ENCODE peak calls at places on chromosomes 7 and 10, in seven cellular contexts. P is SK-N-SH, F is BE2C, T is fibroblast of lung, E is sigmoid colon, O is heart right ventricle, C is fibroblast of villous mesenchyme. K is an unnamed sample.

GRCh38 chr10:77391605-77392235 is 245.9 kb downstream of the KCNMA1 start:
- DNase-seq in P (peak; percentile 66), F (peak; percentile 86), T (peak; percentile 90), E (peak; percentile 92), O (peak; percentile 60), C (peak; percentile 86), K (peak; percentile 88)

GRCh38 chr7:127844707-127845331 is 186.4 kb downstream of the LRRC4 start:
- DNase-seq in P (no peak), F (peak; percentile 46), T (peak; percentile 23), E (peak; percentile 78), O (peak; percentile 18), C (peak; percentile 27), K (peak; percentile 49)

GRCh38 chr10:101693701-101694055 is 1.3 kb downstream of the FBXW4 start:
- DNase-seq in P (peak; percentile 64), F (peak; percentile 46), T (peak; percentile 71), E (no peak), O (no peak), C (peak; percentile 61), K (peak; percentile 56)

GRCh38 chr10:50322075-50322474 is 70.8 kb upstream of the ASAH2 start:
- DNase-seq in P (no peak), F (no peak), T (peak; percentile 72), E (no peak), O (no peak), C (peak; percentile 64), K (peak; percentile 45)

GRCh38 chr7:83149466-83149865 is 13.2 kb downstream of the PCLO start:
- DNase-seq in P (no peak), F (no peak), T (peak; percentile 24), E (no peak), O (no peak), C (no peak), K (peak; percentile 63)

GRCh38 chr10:130531312-130531711 is 395.1 kb downstream of the GLRX3 start:
- DNase-seq in P (no peak), F (no peak), T (no peak), E (no peak), O (no peak), C (no peak), K (no peak)

GRCh38 chr10:69715899-69716606 is 85.7 kb upstream of the COL13A1 start:
- DNase-seq in P (no peak), F (no peak), T (no peak), E (no peak), O (no peak), C (no peak), K (no peak)

GRCh38 chr10:116163308-116163707 is 109.7 kb downstream of the GFRA1 start:
- DNase-seq in P (no peak), F (no peak), T (no peak), E (no peak), O (no peak), C (no peak), K (no peak)

GRCh38 chr7:8063706-8064297 is 95.2 kb downstream of the GLCCI1 start:
- DNase-seq in P (no peak), F (no peak), T (peak; percentile 43), E (no peak), O (no peak), C (peak; percentile 72), K (peak; percentile 5)

GRCh38 chr10:68088744-68089143 is 13.7 kb upstream of the HERC4 start:
- DNase-seq in P (no peak), F (no peak), T (peak; percentile 60), E (no peak), O (no peak), C (peak; percentile 62), K (peak; percentile 61)

GRCh38 chr10:5147255-5147980 is 37.5 kb downstream of the AKR1C8 start:
- DNase-seq in P (no peak), F (no peak), T (no peak), E (no peak), O (no peak), C (no peak), K (peak; percentile 4)

GRCh38 chr10:103884681-103885139 is 29.3 kb upstream of the SH3PXD2A start:
- DNase-seq in P (peak; percentile 68), F (peak; percentile 46), T (peak; percentile 76), E (no peak), O (no peak), C (peak; percentile 60), K (peak; percentile 72)

GRCh38 chr10:49280001-49280408 is 19.0 kb upstream of the C10orf71 start:
- DNase-seq in P (no peak), F (no peak), T (no peak), E (peak; percentile 59), O (no peak), C (no peak), K (peak; percentile 40)

GRCh38 chr10:5527332-5528200 is 2.8 kb downstream of the CALML3 start:
- DNase-seq in P (no peak), F (no peak), T (no peak), E (peak; percentile 59), O (no peak), C (no peak), K (no peak)

GRCh38 chr10:73591578-73591902 is 398 bp upstream of the USP54 start:
- DNase-seq in P (no peak), F (no peak), T (no peak), E (no peak), O (no peak), C (no peak), K (no peak)

GRCh38 chr7:155963356-155963755 is 151.1 kb upstream of the SHH start:
- DNase-seq in P (no peak), F (no peak), T (no peak), E (peak; percentile 45), O (no peak), C (no peak), K (no peak)

GRCh38 chr7:155961241-155962190 is 149.3 kb upstream of the SHH start:
- DNase-seq in P (no peak), F (no peak), T (no peak), E (peak; percentile 32), O (no peak), C (peak; percentile 6), K (peak; percentile 11)

GRCh38 chr7:155963771-155964195 is 151.5 kb upstream of the SHH start:
- DNase-seq in P (no peak), F (no peak), T (no peak), E (no peak), O (no peak), C (no peak), K (no peak)

GRCh38 chr7:155962968-155963300 is 150.7 kb upstream of the SHH start:
- DNase-seq in P (no peak), F (no peak), T (no peak), E (peak; percentile 42), O (no peak), C (no peak), K (no peak)

DNA sequence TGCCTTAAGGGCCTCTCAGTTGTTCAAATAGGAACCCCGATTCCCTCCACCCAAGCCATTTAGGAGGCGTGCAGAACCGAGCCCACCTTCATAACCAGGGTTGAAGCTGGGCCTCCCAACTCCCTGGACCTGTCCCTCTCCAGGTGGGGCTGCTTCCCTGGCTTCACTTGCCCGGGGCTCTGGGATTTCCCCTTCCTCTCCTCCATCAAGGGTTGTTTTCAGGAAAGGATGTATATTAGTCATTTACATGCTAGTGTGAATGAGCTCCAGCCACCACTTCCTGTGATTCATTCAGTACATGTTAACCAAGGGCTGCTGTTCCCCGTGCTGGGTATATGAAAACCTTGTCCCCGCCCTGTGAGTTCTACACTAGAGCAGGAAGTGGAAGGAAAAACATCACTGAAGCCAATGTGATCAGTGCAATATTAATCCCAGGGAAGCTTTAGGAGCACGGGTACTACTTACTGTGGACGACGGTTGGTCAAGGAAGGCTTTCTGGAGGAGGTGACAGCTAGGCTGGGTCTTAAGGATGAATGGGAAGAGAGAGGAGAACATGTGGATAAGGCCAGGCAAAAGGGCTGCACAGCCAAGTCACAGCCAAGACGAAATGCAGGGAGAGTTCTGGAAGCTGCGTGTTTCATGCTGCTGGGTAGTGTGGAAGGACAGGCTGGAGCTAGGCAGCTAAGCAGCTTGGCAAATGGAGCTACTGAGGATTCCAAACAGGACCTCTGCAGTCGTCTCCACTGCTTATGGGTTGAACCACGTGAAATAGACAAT is 150.1 kb upstream of the SHH start:
- DNase-seq in P (no peak), F (no peak), T (peak; percentile 42), E (peak; percentile 26), O (no peak), C (no peak), K (peak; percentile 45)
- H3K4me3 ChIP-seq in P (peak overlapping the region; percentile 36), F (no peak overlapping the region), T (no peak overlapping the region), E (no peak overlapping the region), O (no peak overlapping the region), C (no peak overlapping the region), K (no peak overlapping the region)

GRCh38 chr10:126101744-126102143 is 205.4 kb downstream of the FANK1 start:
- DNase-seq in P (no peak), F (no peak), T (no peak), E (no peak), O (no peak), C (no peak), K (no peak)
- TF ChIP-seq CTCF in P (no peak), F (no peak), T (no peak), E (no peak), O (no peak), C (no peak), K (no peak)

GRCh38 chr7:95395755-95396135 is 430 bp downstream of the PON3 start:
- DNase-seq in P (no peak), F (no peak), T (no peak), E (no peak), O (no peak), C (no peak), K (no peak)

GRCh38 chr7:95397381-95397780 is 1.2 kb upstream of the PON3 start:
- DNase-seq in P (no peak), F (no peak), T (no peak), E (no peak), O (no peak), C (no peak), K (no peak)

GRCh38 chr7:95398155-95398940 is 2.2 kb upstream of the PON3 start:
- DNase-seq in P (no peak), F (no peak), T (no peak), E (no peak), O (no peak), C (no peak), K (no peak)

GRCh38 chr7:95394370-95394769 is 1.8 kb downstream of the PON3 start:
- DNase-seq in P (no peak), F (no peak), T (no peak), E (no peak), O (no peak), C (no peak), K (no peak)

GRCh38 chr7:95396136-95397032 is at the start of gene PON3:
- DNase-seq in P (no peak), F (no peak), T (no peak), E (peak; percentile 68), O (peak; percentile 14), C (no peak), K (no peak)
- H3K4me3 ChIP-seq in P (no peak within 1 kb of the TSS), F (no peak within 1 kb of the TSS), T (peak within 1 kb of the TSS; percentile 34), E (peak within 1 kb of the TSS; percentile 53), O (peak within 1 kb of the TSS; percentile 48), C (peak within 1 kb of the TSS; percentile 49), K (peak within 1 kb of the TSS; percentile 46)

GRCh38 chr10:61477469-61477868 is 24.3 kb upstream of the TMEM26 start:
- DNase-seq in P (no peak), F (no peak), T (no peak), E (no peak), O (no peak), C (no peak), K (no peak)

GRCh38 chr10:61480226-61480625 is 27.0 kb upstream of the TMEM26 start:
- DNase-seq in P (no peak), F (no peak), T (no peak), E (no peak), O (no peak), C (no peak), K (no peak)

GRCh38 chr10:61481597-61481996 is 28.4 kb upstream of the TMEM26 start:
- DNase-seq in P (no peak), F (no peak), T (no peak), E (no peak), O (no peak), C (no peak), K (no peak)

GRCh38 chr10:61476529-61476928 is 23.3 kb upstream of the TMEM26 start:
- DNase-seq in P (no peak), F (no peak), T (no peak), E (no peak), O (no peak), C (no peak), K (no peak)

GRCh38 chr10:61478621-61479312 is 25.6 kb upstream of the TMEM26 start:
- DNase-seq in P (no peak), F (no peak), T (no peak), E (no peak), O (no peak), C (no peak), K (no peak)
- TF ChIP-seq CTCF in P (peak; percentile 10), F (no peak), T (no peak), E (no peak), O (no peak), C (no peak), K (no peak)

K was measured in fibroblast of pulmonary artery.